ENCODE peak calls at places on chromosomes 13 and 19, in five cellular contexts. N, F, S, J and P are unnamed samples.

GRCh38 chr19:44800461-44800860 is 8.4 kb upstream of the BCAM start:
- DNase-seq in N (peak), S (peak), J (peak), F (peak), P (peak)

GRCh38 chr13:92938481-92939020 is 288.1 kb upstream of the GPC6 start:
- DNase-seq in N (no peak), S (no peak), F (no peak), J (no peak), P (no peak)

GRCh38 chr13:29546662-29547061 is 48.8 kb downstream of the SLC7A1 start:
- DNase-seq in N (no peak), S (no peak), F (no peak), J (no peak), P (no peak)

GRCh38 chr19:48777720-48778119 is 22.4 kb downstream of the FGF21 start:
- DNase-seq in J (no peak), F (no peak), S (no peak), N (no peak), P (no peak)

GRCh38 chr13:98487522-98487921 is 89.4 kb downstream of the STK24 start:
- DNase-seq in J (no peak), N (no peak), S (no peak), F (no peak), P (no peak)

GRCh38 chr13:35804901-35805300 is 326.3 kb downstream of the DCLK1 start:
- DNase-seq in S (no peak), F (no peak), J (no peak), N (no peak), P (no peak)

GRCh38 chr19:51418707-51419106 is 1.3 kb upstream of the SIGLEC10 start:
- DNase-seq in S (no peak), N (no peak), J (no peak), F (no peak), P (no peak)

GRCh38 chr19:10899171-10899653 is 27.9 kb downstream of the CARM1 start:
- DNase-seq in F (no peak), N (no peak), J (peak), S (peak), P (no peak)

GRCh38 chr13:27379694-27380596 is 44.5 kb upstream of the GTF3A start:
- DNase-seq in J (peak), S (peak), N (peak), F (peak), P (no peak)

GRCh38 chr13:64414381-64414780 is 2815.8 kb downstream of the PCDH9 start:
- DNase-seq in S (no peak), J (no peak), F (no peak), N (no peak), P (no peak)

GRCh38 chr13:111516712-111517640 is 196.5 kb downstream of the TEX29 start:
- DNase-seq in J (no peak), F (no peak), N (no peak), S (no peak), P (no peak)

GRCh38 chr13:24642236-24642635 is 38.0 kb upstream of the ATP12A start:
- DNase-seq in N (no peak), F (no peak), J (no peak), S (no peak), P (no peak)
- TF ChIP-seq CTCF in N (no peak), F (no peak), J (no peak), S (no peak), P (no peak)

GRCh38 chr19:38544569-38545315 is 73.0 kb downstream of the MAP4K1 start:
- DNase-seq in S (no peak), N (no peak), J (no peak), F (no peak), P (no peak)

GRCh38 chr19:38545596-38545995 is 72.2 kb downstream of the MAP4K1 start:
- DNase-seq in S (no peak), J (no peak), F (no peak), N (no peak), P (no peak)

GRCh38 chr19:38542040-38542439 is 75.7 kb downstream of the MAP4K1 start:
- DNase-seq in N (no peak), S (no peak), F (no peak), J (no peak), P (no peak)

GRCh38 chr19:38543286-38543806 is 74.4 kb downstream of the MAP4K1 start:
- DNase-seq in F (no peak), N (peak), S (no peak), J (no peak), P (no peak)

DNA sequence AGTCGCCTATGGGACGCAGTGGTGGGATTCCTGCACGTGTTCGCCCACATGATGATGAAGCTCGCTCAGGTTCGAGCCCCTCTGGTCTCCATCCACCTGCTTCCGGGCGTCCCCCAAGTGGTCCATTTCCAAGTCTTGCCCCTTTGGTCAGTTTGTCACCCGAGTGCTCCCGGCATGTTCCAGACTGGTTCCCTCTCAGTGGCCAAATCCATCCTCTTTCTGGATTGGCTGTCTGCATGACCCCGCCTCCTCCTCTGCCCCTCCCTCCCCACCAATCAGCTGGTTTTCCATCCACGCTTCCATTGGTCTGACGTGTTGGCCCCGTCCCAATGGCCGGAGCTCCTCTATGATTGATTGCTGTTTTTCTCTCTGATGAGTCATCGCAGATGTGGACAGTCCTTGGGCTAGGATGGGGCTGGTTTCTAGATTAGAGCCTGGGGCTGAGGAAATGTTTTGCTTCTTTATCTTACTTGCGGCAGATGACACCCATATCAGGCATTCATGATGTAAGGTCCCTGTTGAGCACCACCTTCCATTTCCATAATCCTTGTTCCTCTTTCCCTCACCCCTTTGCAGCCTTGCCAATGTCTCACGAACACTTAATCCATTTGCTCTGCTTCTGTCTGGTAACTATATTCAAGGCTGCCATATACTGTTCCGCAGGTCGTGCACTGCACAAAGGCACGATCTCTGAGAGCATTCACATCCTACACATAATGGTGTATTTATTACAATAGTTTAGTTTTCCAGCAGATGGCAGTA is 73.8 kb downstream of the MAP4K1 start:
- DNase-seq in N (peak), S (peak), J (peak), F (peak), P (peak)
- TF ChIP-seq CTCF in N (peak), S (peak), J (no peak), F (no peak), P (no peak)

GRCh38 chr19:12052571-12053169 is at the start of gene ZNF878:
- DNase-seq in F (no peak), N (peak), S (peak), J (peak), P (peak)
- TF ChIP-seq CTCF in F (no peak), N (no peak), S (peak), J (no peak), P (no peak)

GRCh38 chr19:33752018-33752790 is 44.5 kb upstream of the KCTD15 start:
- DNase-seq in N (no peak), J (no peak), S (no peak), F (no peak), P (no peak)
- TF ChIP-seq CTCF in N (no peak), J (no peak), S (no peak), F (peak), P (no peak)

GRCh38 chr13:100728201-100728600 is 53.6 kb upstream of the TMTC4 start:
- DNase-seq in F (no peak), N (no peak), J (no peak), S (no peak), P (no peak)

GRCh38 chr13:100734194-100734720 is 59.7 kb upstream of the TMTC4 start:
- DNase-seq in S (no peak), F (peak), J (no peak), N (no peak), P (no peak)

GRCh38 chr13:100738176-100738855 is 63.7 kb upstream of the TMTC4 start:
- DNase-seq in J (no peak), N (no peak), S (no peak), F (no peak), P (no peak)

GRCh38 chr13:100735494-100735893 is 60.9 kb upstream of the TMTC4 start:
- DNase-seq in S (no peak), N (no peak), F (no peak), J (no peak), P (no peak)

GRCh38 chr13:100733261-100733660 is 58.7 kb upstream of the TMTC4 start:
- DNase-seq in F (no peak), N (no peak), S (no peak), J (no peak), P (no peak)
- TF ChIP-seq CTCF in F (no peak), N (no peak), S (no peak), J (no peak), P (no peak)

GRCh38 chr19:790971-791604 is 6.2 kb upstream of the PTBP1 start:
- DNase-seq in S (no peak), N (no peak), F (no peak), J (no peak), P (no peak)

GRCh38 chr19:789473-790052 is 7.7 kb upstream of the PTBP1 start:
- DNase-seq in N (no peak), J (no peak), S (no peak), F (no peak), P (no peak)

GRCh38 chr19:788821-789472 is 8.3 kb upstream of the PTBP1 start:
- DNase-seq in N (no peak), F (no peak), S (peak), J (no peak), P (no peak)

GRCh38 chr19:784541-784940 is 12.7 kb upstream of the PTBP1 start:
- DNase-seq in F (peak), N (no peak), J (peak), S (no peak), P (no peak)

DNA sequence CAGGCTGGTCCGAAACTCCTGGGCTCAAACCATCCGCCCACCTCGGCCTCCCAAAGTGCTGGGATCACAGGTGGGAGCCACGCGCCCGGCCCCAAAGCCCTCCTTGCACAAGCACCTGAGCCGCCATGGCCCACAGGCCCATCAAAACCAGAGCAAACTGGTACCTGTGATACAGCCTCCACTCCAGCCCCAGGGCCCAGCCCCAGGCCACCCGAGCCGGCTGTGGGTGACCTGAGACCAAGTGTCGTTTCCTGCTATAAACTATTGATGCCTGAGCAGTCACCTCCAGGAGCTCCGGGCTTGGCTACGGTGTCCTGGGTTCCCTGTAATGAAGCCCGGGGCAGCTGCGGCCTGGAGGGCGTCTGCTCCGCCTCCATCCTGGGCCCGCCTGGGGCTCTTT is 9.7 kb upstream of the PTBP1 start:
- DNase-seq in S (no peak), F (no peak), J (no peak), N (no peak), P (no peak)
- TF ChIP-seq CTCF in S (no peak), F (no peak), J (no peak), N (no peak), P (no peak)